ENCODE peak calls at places on chromosomes 12 and 14, in nine cellular contexts. F is Panc1; H is HS-5; W is Ammon's horn; Q is GM10248; C is GM12892; E is GM23338; G is stimulated activated CD8-positive, alpha-beta memory T cell treated with anti-CD3 and anti-CD28 coated beads, Interleukin-4, amount 100 ng/mL, for 1 hour; O is lung microvascular endothelial cell. S is an unnamed sample.
A peak's percentile ranks its signal among the peaks of the same experiment; 100 is the strongest.

GRCh38 chr12:11718768-11719253 is 69.3 kb downstream of the ETV6 start:
- DNase-seq in H (peak; percentile 60), C (no peak), Q (no peak), G (no peak), F (no peak), E (no peak), W (no peak), O (peak; percentile 86), S (no peak)

GRCh38 chr12:62832528-62832927 is 102.4 kb downstream of the PPM1H start:
- DNase-seq in W (no peak), O (no peak), C (no peak), E (no peak), Q (no peak), H (no peak), G (no peak), F (no peak), S (no peak)

GRCh38 chr14:31834616-31835015 is 242.5 kb upstream of the ARHGAP5 start:
- DNase-seq in F (no peak), W (no peak), G (no peak), Q (no peak), O (peak; percentile 87), C (no peak), H (no peak), E (no peak), S (no peak)

GRCh38 chr14:58987601-58988000 is 200.9 kb upstream of the DAAM1 start:
- DNase-seq in O (no peak), G (no peak), W (no peak), C (no peak), Q (no peak), E (no peak), F (no peak), H (no peak), S (no peak)

GRCh38 chr12:108525681-108526080 is 10.6 kb downstream of the FICD start:
- DNase-seq in F (no peak), Q (no peak), E (no peak), C (no peak), O (peak; percentile 79), H (no peak), G (no peak), W (no peak), S (no peak)

GRCh38 chr12:117167769-117168168 is 22.5 kb downstream of the FBXO21 start:
- DNase-seq in Q (no peak), H (no peak), O (no peak), C (no peak), E (no peak), G (no peak), W (no peak), F (no peak), S (no peak)

GRCh38 chr12:123748171-123748570 is 13.9 kb upstream of the DNAH10 start:
- DNase-seq in H (no peak), F (no peak), O (no peak), Q (no peak), W (no peak), E (no peak), G (no peak), C (no peak), S (no peak)

GRCh38 chr12:108642899-108643654 is 9.4 kb upstream of the SELPLG start:
- DNase-seq in E (no peak), O (no peak), W (no peak), Q (no peak), H (no peak), F (no peak), G (no peak), C (no peak), S (no peak)

GRCh38 chr14:74411671-74412070 is 14.3 kb downstream of the SYNDIG1L start:
- DNase-seq in Q (no peak), C (no peak), E (no peak), G (no peak), O (no peak), H (no peak), F (no peak), W (no peak), S (peak; percentile 25)

GRCh38 chr14:55500219-55500701 is 59.8 kb upstream of the TBPL2 start:
- DNase-seq in C (no peak), G (no peak), E (peak; percentile 82), W (no peak), Q (no peak), O (no peak), F (no peak), H (no peak), S (no peak)

GRCh38 chr14:50882932-50883826 is 11.3 kb downstream of the ABHD12B start:
- DNase-seq in F (no peak), E (no peak), W (no peak), Q (no peak), O (no peak), C (no peak), H (no peak), G (no peak), S (no peak)

GRCh38 chr12:3237154-3237520 is 160.0 kb downstream of the TSPAN9 start:
- DNase-seq in F (no peak), C (no peak), H (no peak), Q (no peak), E (no peak), O (no peak), G (no peak), W (no peak), S (no peak)

GRCh38 chr14:104935955-104936354 is 11.3 kb downstream of the PLD4 start:
- DNase-seq in O (no peak), C (no peak), Q (peak; percentile 9), H (no peak), W (no peak), E (no peak), F (peak; percentile 18), G (no peak), S (no peak)

GRCh38 chr12:119302334-119303132 is 32.0 kb upstream of the CCDC60 start:
- DNase-seq in W (peak; percentile 18), C (no peak), Q (no peak), H (no peak), F (no peak), O (no peak), E (peak; percentile 28), G (no peak), S (no peak)

GRCh38 chr12:111102062-111102735 is 181.8 kb upstream of the MYL2 start:
- DNase-seq in F (no peak), W (no peak), H (no peak), G (no peak), E (no peak), O (no peak), Q (no peak), C (no peak), S (no peak)

GRCh38 chr12:12372946-12373722 is 16.3 kb downstream of the BORCS5 start:
- DNase-seq in Q (no peak), O (no peak), F (no peak), C (no peak), E (no peak), W (no peak), G (no peak), H (no peak), S (no peak)

GRCh38 chr12:123645851-123646250 is 12.2 kb downstream of the GTF2H3 start:
- DNase-seq in O (no peak), E (no peak), H (no peak), W (peak; percentile 46), G (no peak), C (no peak), Q (no peak), F (no peak), S (no peak)

GRCh38 chr14:63290741-63291286 is 27.9 kb downstream of the GPHB5 start:
- DNase-seq in F (no peak), H (no peak), C (no peak), Q (no peak), G (no peak), W (no peak), O (no peak), E (no peak), S (no peak)

GRCh38 chr12:31019561-31020308 is 53.9 kb upstream of the DDX11 start:
- DNase-seq in W (peak; percentile 40), C (no peak), H (no peak), Q (no peak), O (no peak), G (no peak), E (no peak), F (no peak), S (no peak)

GRCh38 chr14:56821807-56822615 is 11.7 kb upstream of the OTX2 start:
- DNase-seq in O (no peak), F (no peak), H (no peak), G (no peak), E (no peak), Q (no peak), W (no peak), C (no peak), S (no peak)

GRCh38 chr12:75859868-75860267 is 171.7 kb downstream of the PHLDA1 start:
- DNase-seq in E (no peak), H (no peak), Q (no peak), W (no peak), C (no peak), G (no peak), F (no peak), O (no peak), S (no peak)

GRCh38 chr14:71701990-71702389 is 230.2 kb upstream of the RGS6 start:
- DNase-seq in C (no peak), E (no peak), H (no peak), F (no peak), G (no peak), O (no peak), Q (no peak), W (no peak), S (no peak)

GRCh38 chr12:21773263-21773741 is 1.2 kb downstream of the KCNJ8 start:
- DNase-seq in E (peak; percentile 87), G (no peak), W (peak; percentile 14), C (no peak), F (no peak), Q (peak; percentile 6), H (no peak), O (peak; percentile 6), S (peak; percentile 74)